ENCODE peak calls at places on chromosomes 2 and 18, in six cellular contexts. One of them, this sample, is unnamed.

GRCh38 chr2:46540496-46541342 is 61.4 kb downstream of the TMEM247 start:
- DNase-seq in epithelial cell of proximal tubule: peak
- DNase-seq in non-pigmented ciliary epithelial cell: peak
- DNase-seq in foreskin fibroblast: peak
- DNase-seq in Right ventricle myocardium superior: no peak
- DNase-seq in left cardiac atrium: peak
- DNase-seq in this sample: no peak

GRCh38 chr2:106638043-106638442 is 150.9 kb downstream of the CD8B2 start:
- DNase-seq in epithelial cell of proximal tubule: no peak
- DNase-seq in non-pigmented ciliary epithelial cell: peak
- DNase-seq in foreskin fibroblast: peak
- DNase-seq in Right ventricle myocardium superior: no peak
- DNase-seq in left cardiac atrium: no peak
- DNase-seq in this sample: no peak

GRCh38 chr2:223100061-223100511 is 48.1 kb downstream of the KCNE4 start:
- DNase-seq in epithelial cell of proximal tubule: no peak
- DNase-seq in non-pigmented ciliary epithelial cell: no peak
- DNase-seq in foreskin fibroblast: peak
- DNase-seq in Right ventricle myocardium superior: peak
- DNase-seq in left cardiac atrium: peak
- DNase-seq in this sample: no peak

GRCh38 chr2:62305421-62306176 is 109.7 kb downstream of the B3GNT2 start:
- DNase-seq in epithelial cell of proximal tubule: no peak
- DNase-seq in non-pigmented ciliary epithelial cell: no peak
- DNase-seq in foreskin fibroblast: no peak
- DNase-seq in Right ventricle myocardium superior: no peak
- DNase-seq in left cardiac atrium: no peak
- DNase-seq in this sample: no peak

GRCh38 chr2:34912084-34912483 is 1313.0 kb upstream of the FAM98A start:
- DNase-seq in epithelial cell of proximal tubule: no peak
- DNase-seq in non-pigmented ciliary epithelial cell: no peak
- DNase-seq in foreskin fibroblast: no peak
- DNase-seq in Right ventricle myocardium superior: no peak
- DNase-seq in left cardiac atrium: no peak
- DNase-seq in this sample: no peak

GRCh38 chr2:142307716-142308115 is 176.9 kb upstream of the LRP1B start:
- DNase-seq in epithelial cell of proximal tubule: no peak
- DNase-seq in non-pigmented ciliary epithelial cell: no peak
- DNase-seq in foreskin fibroblast: no peak
- DNase-seq in Right ventricle myocardium superior: no peak
- DNase-seq in left cardiac atrium: no peak
- DNase-seq in this sample: no peak

GRCh38 chr2:231926761-231927565 is 767 bp upstream of the NPPC start:
- DNase-seq in epithelial cell of proximal tubule: no peak
- DNase-seq in non-pigmented ciliary epithelial cell: no peak
- DNase-seq in foreskin fibroblast: no peak
- DNase-seq in Right ventricle myocardium superior: no peak
- DNase-seq in left cardiac atrium: no peak
- DNase-seq in this sample: peak

GRCh38 chr2:51981813-51982212 is 949.9 kb upstream of the NRXN1 start:
- DNase-seq in epithelial cell of proximal tubule: no peak
- DNase-seq in non-pigmented ciliary epithelial cell: no peak
- DNase-seq in foreskin fibroblast: no peak
- DNase-seq in Right ventricle myocardium superior: no peak
- DNase-seq in left cardiac atrium: no peak
- DNase-seq in this sample: no peak

GRCh38 chr18:39841133-39842041 is 2113.6 kb upstream of the PIK3C3 start:
- DNase-seq in epithelial cell of proximal tubule: no peak
- DNase-seq in non-pigmented ciliary epithelial cell: peak
- DNase-seq in foreskin fibroblast: peak
- DNase-seq in Right ventricle myocardium superior: peak
- DNase-seq in left cardiac atrium: peak
- DNase-seq in this sample: peak

GRCh38 chr2:55232863-55233657 is 572 bp downstream of the RPS27A start:
- DNase-seq in epithelial cell of proximal tubule: no peak
- DNase-seq in non-pigmented ciliary epithelial cell: no peak
- DNase-seq in foreskin fibroblast: no peak
- DNase-seq in Right ventricle myocardium superior: peak
- DNase-seq in left cardiac atrium: peak
- DNase-seq in this sample: peak

GRCh38 chr2:143128681-143129580 is at the start of gene ARHGAP15:
- DNase-seq in epithelial cell of proximal tubule: no peak
- DNase-seq in non-pigmented ciliary epithelial cell: no peak
- DNase-seq in foreskin fibroblast: no peak
- DNase-seq in Right ventricle myocardium superior: peak
- DNase-seq in left cardiac atrium: no peak
- DNase-seq in this sample: no peak

GRCh38 chr2:150274108-150274507 is 213.4 kb downstream of the RND3 start:
- DNase-seq in epithelial cell of proximal tubule: peak
- DNase-seq in non-pigmented ciliary epithelial cell: no peak
- DNase-seq in foreskin fibroblast: peak
- DNase-seq in Right ventricle myocardium superior: no peak
- DNase-seq in left cardiac atrium: no peak
- DNase-seq in this sample: no peak

GRCh38 chr2:121189011-121189410 is 96.0 kb downstream of the TFCP2L1 start:
- DNase-seq in epithelial cell of proximal tubule: no peak
- DNase-seq in non-pigmented ciliary epithelial cell: no peak
- DNase-seq in foreskin fibroblast: no peak
- DNase-seq in Right ventricle myocardium superior: no peak
- DNase-seq in left cardiac atrium: no peak
- DNase-seq in this sample: no peak

GRCh38 chr2:112542974-112543760 is 902 bp downstream of the POLR1B start:
- DNase-seq in epithelial cell of proximal tubule: no peak
- DNase-seq in non-pigmented ciliary epithelial cell: no peak
- DNase-seq in foreskin fibroblast: no peak
- DNase-seq in Right ventricle myocardium superior: no peak
- DNase-seq in left cardiac atrium: no peak
- DNase-seq in this sample: no peak

This sample was measured in substantia nigra.